ENCODE peak calls at places on chromosome 20, in six cellular contexts. S is H9, V is neuronal stem cell, P is IMR-90, U is mesenchymal stem cell, N is mesendoderm. G is an unnamed sample.

GRCh38 chr20:14264869-14265268 is 72.5 kb downstream of the FLRT3 start:
- DNase-seq in U (peak), V (no peak), S (no peak), N (peak), P (peak), G (no peak)

GRCh38 chr20:38346247-38346651 is at the start of gene LBP:
- DNase-seq in N (no peak), P (no peak), V (no peak), U (no peak), S (no peak), G (no peak)

GRCh38 chr20:11496382-11496781 is 421.3 kb upstream of the BTBD3 start:
- DNase-seq in V (no peak), N (peak), P (peak), S (no peak), U (no peak), G (no peak)

GRCh38 chr20:47620808-47621805 is 119.4 kb downstream of the NCOA3 start:
- DNase-seq in P (peak), U (peak), V (peak), S (no peak), N (peak), G (no peak)

GRCh38 chr20:36606171-36607116 is 865 bp downstream of the RAB5IF start:
- DNase-seq in V (no peak), P (peak), N (peak), U (peak), S (no peak), G (no peak)

GRCh38 chr20:41006936-41007871 is 21.4 kb upstream of the TOP1 start:
- DNase-seq in P (no peak), N (peak), U (peak), S (peak), V (no peak), G (no peak)

GRCh38 chr20:6855074-6855473 is 87.6 kb downstream of the BMP2 start:
- DNase-seq in U (no peak), V (no peak), P (no peak), N (peak), S (no peak), G (no peak)

GRCh38 chr20:10573273-10573950 is 100.4 kb downstream of the JAG1 start:
- DNase-seq in U (no peak), N (no peak), P (no peak), V (no peak), S (no peak), G (no peak)

GRCh38 chr20:40218296-40218955 is 470.6 kb downstream of the MAFB start:
- DNase-seq in P (no peak), N (peak), S (no peak), U (no peak), V (no peak), G (no peak)

GRCh38 chr20:3115190-3116107 is 30.9 kb upstream of the AVP start:
- DNase-seq in N (peak), V (peak), U (peak), P (peak), S (peak), G (peak)

GRCh38 chr20:49381558-49382493 is 100.6 kb downstream of the KCNB1 start:
- DNase-seq in N (no peak), U (no peak), S (no peak), P (peak), V (no peak), G (no peak)

DNA sequence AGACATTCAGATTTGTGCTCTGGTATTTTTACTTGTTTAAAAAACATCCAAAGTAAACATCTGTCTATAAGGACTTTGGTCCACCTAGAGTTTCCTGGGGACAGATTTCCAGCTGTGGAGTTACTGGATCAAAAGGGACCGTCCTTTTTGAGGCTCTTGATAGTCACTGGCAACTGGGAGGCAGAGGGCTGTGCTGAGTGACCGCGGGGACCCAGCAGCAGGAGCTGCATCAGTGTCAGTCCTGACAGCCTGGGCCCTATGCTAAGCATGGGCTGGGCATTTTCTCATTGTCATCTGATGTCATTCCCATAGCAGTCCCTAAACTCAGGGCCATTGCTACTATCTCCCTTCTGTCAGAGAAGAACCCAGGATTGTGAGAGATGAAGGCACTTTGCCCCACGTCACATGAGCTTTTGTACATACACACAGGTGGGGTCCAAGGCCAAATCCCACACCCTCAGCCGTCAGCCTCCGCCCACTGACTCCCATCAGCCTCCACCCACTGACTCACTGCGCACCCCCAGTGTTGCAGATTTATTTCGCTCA is 293.8 kb downstream of the TAF4 start:
- DNase-seq in U (no peak), S (no peak), N (no peak), V (no peak), P (no peak), G (no peak)
- H2BK15ac ChIP-seq in U (no peak), S (no peak), N (no peak), V (no peak), P (no peak), G (no peak)

DNA sequence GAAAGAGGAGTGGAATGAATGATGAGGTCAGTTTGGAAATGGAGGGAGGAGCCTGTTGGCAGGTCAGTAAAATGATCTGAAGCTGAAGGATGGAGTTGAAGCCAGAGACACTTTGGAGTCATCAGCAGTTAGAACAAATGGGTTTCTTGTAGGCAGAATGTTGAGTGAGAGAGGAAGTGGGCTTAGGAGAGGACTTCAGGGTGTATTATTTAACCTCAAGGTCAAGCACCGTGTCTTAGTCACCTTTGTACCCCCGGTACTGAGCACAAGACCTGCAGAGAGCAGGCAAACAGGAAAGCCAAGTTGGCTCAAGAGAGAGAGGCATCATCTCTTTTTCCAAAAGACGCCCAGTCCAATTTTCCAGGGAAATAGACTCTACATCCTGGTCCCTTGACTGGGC is 23.3 kb downstream of the C20orf173 start:
- DNase-seq in U (no peak), P (no peak), V (no peak), N (no peak), S (no peak), G (no peak)
- H3K27ac ChIP-seq in U (no peak), P (no peak), V (no peak), N (no peak), S (no peak), G (no peak)

GRCh38 chr20:5445611-5446010 is 128.9 kb upstream of the PROKR2 start:
- DNase-seq in N (peak), U (no peak), V (no peak), P (no peak), S (no peak), G (no peak)
- H2BK15ac ChIP-seq in N (no peak), U (no peak), V (no peak), P (no peak), S (no peak), G (no peak)

GRCh38 chr20:63952769-63953168 is 3.4 kb downstream of the UCKL1 start:
- DNase-seq in U (no peak), N (no peak), S (no peak), P (no peak), V (no peak), G (no peak)

GRCh38 chr20:63947638-63948456 is 8.4 kb downstream of the UCKL1 start:
- DNase-seq in U (no peak), S (no peak), N (no peak), V (no peak), P (no peak), G (no peak)

GRCh38 chr20:63951398-63952209 is 4.6 kb downstream of the UCKL1 start:
- DNase-seq in P (no peak), N (no peak), U (no peak), V (no peak), S (no peak), G (no peak)

GRCh38 chr20:63952210-63952535 is 4.0 kb downstream of the UCKL1 start:
- DNase-seq in V (no peak), U (no peak), N (no peak), S (no peak), P (no peak), G (no peak)

GRCh38 chr20:63950701-63951397 is 5.4 kb downstream of the UCKL1 start:
- DNase-seq in U (no peak), P (no peak), N (no peak), V (no peak), S (no peak), G (no peak)
- H3K27ac ChIP-seq in U (no peak), P (no peak), N (no peak), V (no peak), S (no peak), G (no peak)

GRCh38 chr20:60123096-60123495 is 164.9 kb downstream of the CDH26 start:
- DNase-seq in N (no peak), S (no peak), U (no peak), P (no peak), V (no peak), G (no peak)

GRCh38 chr20:60121903-60122302 is 163.7 kb downstream of the CDH26 start:
- DNase-seq in U (no peak), V (no peak), N (no peak), P (no peak), S (no peak), G (no peak)

GRCh38 chr20:60125521-60125920 is 167.3 kb downstream of the CDH26 start:
- DNase-seq in U (no peak), P (no peak), S (no peak), N (no peak), V (no peak), G (no peak)

GRCh38 chr20:60126975-60127374 is 168.8 kb downstream of the CDH26 start:
- DNase-seq in S (no peak), U (no peak), N (no peak), V (no peak), P (no peak), G (no peak)

DNA sequence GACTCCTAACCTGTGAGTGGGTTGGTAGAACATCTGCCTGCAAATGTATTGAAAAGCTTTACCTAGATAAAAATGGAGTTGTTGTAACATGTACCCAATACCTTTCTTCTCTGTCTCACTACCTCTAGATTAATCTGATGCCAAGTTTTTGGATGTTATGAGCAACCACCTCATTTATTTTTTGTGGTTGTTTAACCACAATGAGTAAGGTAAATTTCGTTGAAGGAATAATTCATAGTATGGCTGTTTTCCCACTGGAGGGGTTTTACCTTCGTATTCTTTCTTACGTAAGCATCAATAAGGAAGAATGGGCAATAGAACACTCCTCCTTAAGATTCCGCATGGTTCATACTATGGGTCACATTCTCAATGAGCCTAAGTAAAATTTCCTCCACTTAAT is 165.4 kb downstream of the CDH26 start:
- DNase-seq in V (no peak), U (no peak), S (no peak), N (no peak), P (no peak), G (no peak)
- H2BK15ac ChIP-seq in V (no peak), U (no peak), S (no peak), N (no peak), P (no peak), G (no peak)

GRCh38 chr20:62928246-62928939 is 2.1 kb upstream of the DIDO1 start:
- DNase-seq in N (peak), P (no peak), V (no peak), U (peak), S (peak), G (no peak)

GRCh38 chr20:62925420-62926228 is 681 bp downstream of the DIDO1 start:
- DNase-seq in V (no peak), S (no peak), U (peak), P (peak), N (peak), G (no peak)

GRCh38 chr20:62929051-62929538 is 2.8 kb upstream of the DIDO1 start:
- DNase-seq in N (peak), U (peak), V (no peak), P (peak), S (peak), G (peak)

GRCh38 chr20:62926229-62927127 is at the start of gene DIDO1:
- DNase-seq in S (peak), P (peak), U (peak), V (peak), N (peak), G (peak)

DNA sequence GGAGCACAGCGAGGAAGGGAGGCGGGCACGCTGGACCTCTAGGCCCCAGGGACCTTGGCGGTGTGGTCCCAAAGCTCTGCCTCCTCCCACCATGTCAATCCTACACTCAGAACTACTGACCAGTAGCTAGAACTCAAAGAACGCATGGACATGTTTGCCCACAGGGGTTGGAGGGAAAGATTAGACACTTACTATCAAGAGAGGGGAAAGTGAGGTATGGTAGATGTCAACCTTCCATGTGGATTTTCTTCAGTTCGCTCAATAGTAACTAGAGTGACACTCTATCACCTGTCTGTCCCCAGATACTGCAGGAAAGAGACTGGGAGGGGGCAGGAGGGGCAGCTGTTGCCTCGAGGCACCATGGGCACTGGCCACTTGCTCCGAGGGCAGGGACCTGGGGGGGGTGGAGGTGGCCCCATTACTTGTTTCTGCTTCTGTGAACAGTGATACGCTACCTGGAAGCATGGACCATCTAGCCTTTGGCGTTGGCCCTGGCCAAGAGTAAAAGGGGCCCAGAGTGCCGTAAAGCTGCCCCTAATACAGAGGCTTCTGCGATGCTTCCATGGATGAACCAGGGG is 912 bp upstream of the DIDO1 start:
- DNase-seq in N (no peak), S (no peak), V (no peak), P (no peak), U (no peak), G (no peak)
- H3K27ac ChIP-seq in N (peak), S (peak), V (no peak), P (peak), U (no peak), G (peak)

DNA sequence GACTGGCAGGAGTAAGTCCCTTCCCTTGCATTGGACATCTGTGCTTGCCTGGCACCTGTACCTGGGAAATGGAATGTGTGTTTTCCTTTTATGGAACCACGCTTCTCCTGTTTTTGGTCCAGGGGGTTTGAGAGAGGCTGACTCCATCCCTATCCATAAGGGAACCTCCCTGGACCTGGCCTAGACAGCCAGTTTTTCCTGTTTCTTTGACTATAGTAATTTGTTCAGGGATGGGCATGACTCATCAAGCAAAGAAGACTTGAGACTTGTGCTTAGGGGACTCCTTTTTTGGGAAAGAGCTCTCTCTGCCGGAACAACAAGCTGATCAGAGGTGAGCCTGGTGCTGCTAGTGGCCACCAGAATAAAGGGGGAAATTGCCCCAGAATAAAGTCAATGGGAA is 393.8 kb downstream of the CDH26 start:
- DNase-seq in N (no peak), U (no peak), P (no peak), S (no peak), V (no peak), G (no peak)
- H2BK15ac ChIP-seq in N (no peak), U (no peak), P (no peak), S (no peak), V (no peak), G (no peak)

GRCh38 chr20:19991826-19992225 is 25.3 kb upstream of the NAA20 start:
- DNase-seq in P (peak), S (no peak), U (peak), N (no peak), V (no peak), G (no peak)
- H3K27ac ChIP-seq in P (peak), S (no peak), U (peak), N (no peak), V (no peak), G (no peak)

DNA sequence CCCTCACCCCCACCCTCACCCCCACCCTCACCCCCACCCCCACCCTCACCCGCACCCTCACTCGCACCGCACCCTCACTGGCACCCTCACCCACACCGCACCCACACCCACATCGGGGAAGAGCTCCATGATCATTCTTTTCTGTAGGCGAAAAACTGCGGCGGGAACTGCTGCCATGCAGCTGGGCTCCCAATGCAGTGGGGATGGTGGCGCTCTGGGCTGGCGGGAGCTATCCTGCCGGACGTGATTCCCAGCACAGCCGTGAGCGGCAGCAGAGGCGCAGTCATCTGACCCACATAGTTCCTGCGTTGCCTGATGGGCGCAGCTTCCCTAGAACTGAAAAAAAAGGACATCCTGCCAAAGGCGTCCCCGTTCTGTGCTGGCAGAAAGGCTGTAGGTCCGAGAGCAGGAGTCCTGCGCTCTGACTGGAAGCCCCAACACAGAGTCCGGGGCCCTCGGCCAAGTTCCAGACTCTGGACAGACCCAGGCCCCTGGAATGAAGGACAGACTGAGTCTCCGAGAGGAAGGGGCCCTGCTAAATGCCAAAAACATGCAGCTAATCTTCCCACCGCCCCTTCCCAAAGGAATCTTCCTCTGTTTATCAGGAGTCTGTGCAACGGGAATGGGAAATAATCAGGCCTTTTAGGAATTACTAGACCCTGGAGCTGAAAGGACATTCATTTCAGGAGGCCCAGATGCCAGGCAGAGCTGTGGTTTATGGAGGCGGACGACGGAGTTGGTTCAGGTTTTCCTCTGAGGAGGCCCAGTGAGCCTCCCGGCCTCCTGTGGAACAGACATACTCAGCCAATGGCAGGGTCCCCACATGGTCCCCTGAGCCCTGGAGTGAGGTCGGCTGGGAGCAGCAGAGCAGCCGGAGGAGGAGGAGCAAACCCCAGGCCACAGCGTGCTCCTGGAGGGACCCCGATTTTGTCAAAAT is 14.1 kb upstream of the TCFL5 start:
- DNase-seq in V (peak), S (peak), U (peak), N (peak), P (peak), G (no peak)
- H2BK15ac ChIP-seq in V (peak), S (no peak), U (no peak), N (no peak), P (no peak), G (no peak)

G was measured in H1.